ENCODE peak calls at places on chromosomes 3 and 15, in four cellular contexts. W is SK-N-SH, T is H1, G is HepG2. H is an unnamed sample.

GRCh38 chr3:194485876-194486539 is 794 bp downstream of the ATP13A3 start:
- DNase-seq in W (no peak), T (no peak), G (no peak), H (no peak)

GRCh38 chr15:73985101-73985873 is 6.8 kb downstream of the STOML1 start:
- DNase-seq in W (no peak), T (no peak), G (no peak), H (no peak)

GRCh38 chr15:68684476-68684875 is 105.7 kb downstream of the CORO2B start:
- DNase-seq in W (no peak), T (no peak), G (no peak), H (no peak)

GRCh38 chr3:23288286-23288685 is 85.2 kb downstream of the UBE2E2 start:
- DNase-seq in W (no peak), T (no peak), G (no peak), H (no peak)

GRCh38 chr3:55634345-55634744 is 147.2 kb upstream of the WNT5A start:
- DNase-seq in W (no peak), T (no peak), G (no peak), H (no peak)

GRCh38 chr3:126432901-126433480 is 38.3 kb downstream of the CFAP100 start:
- DNase-seq in W (no peak), T (no peak), G (no peak), H (no peak)

GRCh38 chr3:158727499-158728377 is 4.5 kb downstream of the RARRES1 start:
- DNase-seq in W (peak; percentile 75), T (no peak), G (peak; percentile 44), H (peak; percentile 26)

GRCh38 chr3:97971679-97972567 is at the start of gene RIOX2:
- DNase-seq in W (peak; percentile 90), T (no peak), G (peak; percentile 52), H (peak; percentile 21)

GRCh38 chr15:68614621-68615035 is 35.8 kb downstream of the CORO2B start:
- DNase-seq in W (no peak), T (peak; percentile 19), G (no peak), H (no peak)

GRCh38 chr3:15356186-15356585 is 23.8 kb upstream of the SH3BP5 start:
- DNase-seq in W (no peak), T (no peak), G (no peak), H (no peak)

GRCh38 chr3:30130391-30130790 is 476.0 kb upstream of the TGFBR2 start:
- DNase-seq in W (no peak), T (no peak), G (no peak), H (no peak)

GRCh38 chr3:117893638-117894037 is 1141.0 kb downstream of the IGSF11 start:
- DNase-seq in W (no peak), T (no peak), G (no peak), H (no peak)

GRCh38 chr3:125142418-125142778 is 70.2 kb downstream of the SLC12A8 start:
- DNase-seq in W (no peak), T (no peak), G (no peak), H (no peak)

GRCh38 chr3:125140011-125140813 is 72.3 kb downstream of the SLC12A8 start:
- DNase-seq in W (no peak), T (no peak), G (no peak), H (no peak)

GRCh38 chr3:125140817-125141595 is 71.5 kb downstream of the SLC12A8 start:
- DNase-seq in W (peak; percentile 45), T (no peak), G (no peak), H (no peak)

GRCh38 chr3:125143538-125143937 is 69.0 kb downstream of the SLC12A8 start:
- DNase-seq in W (no peak), T (no peak), G (no peak), H (no peak)

DNA sequence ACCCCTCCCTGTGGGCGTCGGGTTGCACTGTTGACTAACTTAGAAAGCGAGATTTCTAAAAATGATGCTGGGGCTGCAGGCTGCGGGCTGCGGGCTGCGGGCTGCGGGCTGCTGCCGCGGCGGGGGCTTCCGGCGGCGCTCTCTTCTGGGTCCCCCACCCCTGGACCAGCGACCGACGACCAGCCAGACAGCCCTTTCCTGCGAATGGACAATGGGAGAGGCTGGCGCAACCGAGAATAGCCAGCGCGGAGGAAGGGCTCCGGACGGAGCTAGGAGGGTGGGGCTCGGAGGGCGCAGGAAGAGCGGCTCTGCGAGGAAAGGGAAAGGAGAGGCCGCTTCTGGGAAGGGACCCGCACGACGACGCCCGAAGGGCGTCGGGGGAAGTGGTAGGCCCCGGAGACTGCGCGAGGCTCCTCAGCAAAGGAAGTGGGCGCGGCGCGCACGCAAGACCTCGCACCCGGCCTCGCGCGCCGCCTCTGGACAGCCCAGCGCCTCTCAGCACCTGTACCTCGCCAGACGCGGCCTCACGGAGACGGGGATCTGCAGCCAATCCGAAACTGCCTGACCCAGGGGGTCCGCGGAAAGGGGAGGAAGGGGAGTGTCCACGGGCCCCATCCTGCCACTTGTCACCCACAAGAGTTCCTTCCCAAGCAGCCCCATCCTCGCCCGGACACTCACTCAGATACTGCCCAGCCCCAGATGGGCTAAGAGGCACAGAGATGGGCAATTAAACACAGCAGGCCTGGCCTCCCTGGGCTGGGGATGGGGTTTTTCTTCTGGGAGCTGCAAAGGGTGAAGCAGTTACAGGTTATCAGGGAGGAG is 70.7 kb downstream of the SLC12A8 start:
- DNase-seq in W (peak; percentile 77), T (no peak), G (no peak), H (no peak)
- TF ChIP-seq TCF12 in W (no peak), T (no peak), G (no peak), H (peak; percentile 78)

DNA sequence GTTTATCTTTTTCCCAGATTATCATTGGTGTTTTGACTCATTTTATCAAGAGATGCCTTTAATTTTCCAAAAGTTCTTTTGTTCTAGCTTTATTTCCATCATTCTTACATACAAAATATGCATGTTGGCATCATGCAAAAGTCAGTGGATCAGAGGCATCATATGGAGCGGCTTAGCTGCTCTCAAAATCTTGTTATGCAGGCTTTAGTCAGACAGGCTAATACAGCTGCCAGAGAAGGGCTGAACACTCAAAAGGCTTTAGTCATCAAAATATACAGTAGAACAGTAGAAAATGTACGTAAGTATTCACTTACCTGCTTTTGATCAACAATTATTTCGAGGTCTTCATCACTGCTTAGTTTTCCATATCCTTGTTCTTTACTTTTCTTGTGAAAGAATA is 65.5 kb downstream of the PEX5L start:
- DNase-seq in W (no peak), T (no peak), G (no peak), H (no peak)
- TF ChIP-seq TCF12 in W (no peak), T (no peak), G (no peak), H (no peak)

GRCh38 chr15:62323353-62323752 is 158.3 kb upstream of the C2CD4B start:
- DNase-seq in W (no peak), T (no peak), G (no peak), H (no peak)
- TF ChIP-seq TCF12 in W (no peak), T (no peak), G (no peak), H (no peak)

DNA sequence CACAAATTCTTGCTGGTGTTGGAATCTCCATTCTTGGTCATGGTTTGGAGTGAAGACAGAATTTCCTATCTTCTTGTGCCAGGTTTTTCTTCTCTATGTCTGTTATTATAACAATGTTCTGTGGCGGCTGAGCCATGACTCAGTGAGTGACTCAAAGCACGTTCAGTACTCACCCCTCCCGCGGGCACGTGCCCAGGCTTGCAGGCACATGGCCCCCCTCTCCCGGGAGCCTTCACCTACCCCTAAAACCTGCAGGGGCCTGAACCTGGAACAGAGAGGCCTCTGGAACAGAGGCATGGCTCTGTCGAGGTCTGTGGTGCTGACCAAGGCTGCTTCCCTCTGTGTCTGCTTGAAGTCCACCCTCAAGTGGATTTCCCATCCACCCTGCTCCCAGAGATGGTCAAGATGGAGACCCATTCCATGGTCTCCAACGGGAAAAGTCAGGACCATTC is 27.6 kb downstream of the PLXNB1 start:
- DNase-seq in W (peak; percentile 18), T (no peak), G (no peak), H (no peak)
- TF ChIP-seq TCF12 in W (no peak), T (no peak), G (no peak), H (no peak)

DNA sequence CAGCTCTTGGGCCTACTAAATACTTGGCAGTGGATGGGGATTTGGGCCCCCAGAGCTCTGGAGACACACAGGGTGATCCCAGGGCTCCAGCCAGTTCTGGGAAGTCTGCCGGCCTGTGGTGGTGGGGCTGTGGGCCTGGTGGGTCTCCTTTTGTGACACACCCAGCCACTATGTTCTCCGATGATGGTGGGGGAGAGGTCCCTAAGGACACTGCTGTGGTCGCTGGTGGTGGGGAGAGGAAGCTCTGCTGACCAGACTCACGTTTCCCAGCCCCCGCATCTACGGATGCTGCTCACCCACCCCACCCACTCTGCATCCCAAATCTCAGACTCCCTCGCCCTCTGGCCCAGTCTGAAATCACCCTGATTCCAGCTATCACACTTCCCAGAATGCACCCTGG is 396 bp downstream of the PLA2G4D start:
- DNase-seq in W (no peak), T (no peak), G (no peak), H (no peak)
- TF ChIP-seq TCF12 in W (no peak), T (no peak), G (no peak), H (no peak)